ENCODE peak calls at places on chromosomes 1 and 21, in four cellular contexts. D is prostate gland, E is transverse colon, Y is H1. C is an unnamed sample.

GRCh38 chr1:12772520-12772919 is 1.0 kb upstream of the PRAMEF12 start:
- DNase-seq in E (no peak), Y (no peak), D (no peak), C (no peak)

GRCh38 chr1:19811206-19811851 is 3.8 kb downstream of the RNF186 start:
- DNase-seq in Y (no peak), D (no peak), E (peak), C (no peak)

GRCh38 chr1:30335389-30335996 is 387.9 kb downstream of the MATN1 start:
- DNase-seq in D (no peak), Y (no peak), E (no peak), C (peak)

GRCh38 chr1:62784509-62785365 is 805 bp downstream of the ATG4C start:
- DNase-seq in D (no peak), E (no peak), Y (no peak), C (no peak)

GRCh38 chr1:29258974-29259801 is 22.9 kb downstream of the PTPRU start:
- DNase-seq in E (no peak), D (no peak), Y (no peak), C (no peak)

GRCh38 chr1:80657707-80658106 is 1143.0 kb upstream of the ADGRL2 start:
- DNase-seq in Y (no peak), E (no peak), D (no peak), C (no peak)

GRCh38 chr1:88655685-88656299 is 28.3 kb upstream of the PKN2 start:
- DNase-seq in E (no peak), Y (no peak), D (no peak), C (no peak)

GRCh38 chr1:202659974-202660373 is 50.3 kb downstream of the SYT2 start:
- DNase-seq in D (no peak), Y (no peak), E (no peak), C (no peak)

GRCh38 chr1:43525995-43526394 is 4.7 kb upstream of the PTPRF start:
- DNase-seq in D (no peak), E (no peak), Y (no peak), C (no peak)

GRCh38 chr1:46517932-46518498 is 28.4 kb downstream of the DMBX1 start:
- DNase-seq in D (no peak), Y (no peak), E (peak), C (no peak)

GRCh38 chr1:228748431-228748830 is 13.2 kb downstream of the RHOU start:
- DNase-seq in D (no peak), E (no peak), Y (no peak), C (no peak)

GRCh38 chr21:15679630-15680029 is 50.2 kb upstream of the USP25 start:
- DNase-seq in Y (no peak), E (no peak), D (no peak), C (no peak)

DNA sequence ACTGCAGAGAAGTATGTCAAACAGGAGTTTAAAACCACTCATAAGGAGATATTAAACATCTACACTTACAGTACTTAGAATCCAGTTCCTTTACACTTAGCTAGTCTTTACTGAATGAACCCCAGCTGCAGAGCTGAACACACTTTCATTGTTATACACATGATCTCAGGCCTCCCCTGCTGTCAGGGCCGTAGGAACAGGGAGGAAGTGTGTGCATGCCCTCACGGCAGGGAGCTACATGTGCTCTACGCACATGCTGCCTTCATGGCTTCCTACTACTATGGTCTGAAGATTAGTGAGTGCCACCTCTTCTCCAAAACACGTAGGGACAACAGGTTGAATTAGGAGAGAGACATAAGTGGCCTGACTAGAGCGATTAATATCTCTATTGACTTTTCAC is 191.5 kb downstream of the SIPA1L2 start:
- DNase-seq in D (no peak), Y (no peak), E (no peak), C (no peak)
- TF ChIP-seq POLR2AphosphoS5 in D (no peak), Y (no peak), E (no peak), C (no peak)

DNA sequence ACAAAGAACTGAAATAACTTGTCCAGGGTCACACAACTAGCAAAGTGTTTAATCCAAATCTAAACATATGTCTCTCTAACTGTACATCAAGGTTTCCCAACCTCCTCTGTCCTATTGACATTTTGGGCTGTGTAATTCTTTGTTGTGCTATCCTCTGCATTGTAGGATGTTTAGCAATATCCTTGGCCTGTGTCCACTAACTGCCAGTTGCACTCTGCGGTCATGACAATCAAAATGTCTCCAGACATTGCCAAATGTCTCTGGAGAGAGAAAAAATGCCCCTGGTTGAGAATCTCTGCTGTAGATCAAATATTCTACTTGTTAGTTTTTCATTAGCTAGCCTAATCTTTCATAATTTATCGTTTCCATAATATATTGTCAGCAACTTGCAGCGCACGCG is 353.4 kb upstream of the NEGR1 start:
- DNase-seq in E (no peak), Y (no peak), D (no peak), C (no peak)
- H3K4me3 ChIP-seq in E (no peak), Y (no peak), D (no peak), C (no peak)

DNA sequence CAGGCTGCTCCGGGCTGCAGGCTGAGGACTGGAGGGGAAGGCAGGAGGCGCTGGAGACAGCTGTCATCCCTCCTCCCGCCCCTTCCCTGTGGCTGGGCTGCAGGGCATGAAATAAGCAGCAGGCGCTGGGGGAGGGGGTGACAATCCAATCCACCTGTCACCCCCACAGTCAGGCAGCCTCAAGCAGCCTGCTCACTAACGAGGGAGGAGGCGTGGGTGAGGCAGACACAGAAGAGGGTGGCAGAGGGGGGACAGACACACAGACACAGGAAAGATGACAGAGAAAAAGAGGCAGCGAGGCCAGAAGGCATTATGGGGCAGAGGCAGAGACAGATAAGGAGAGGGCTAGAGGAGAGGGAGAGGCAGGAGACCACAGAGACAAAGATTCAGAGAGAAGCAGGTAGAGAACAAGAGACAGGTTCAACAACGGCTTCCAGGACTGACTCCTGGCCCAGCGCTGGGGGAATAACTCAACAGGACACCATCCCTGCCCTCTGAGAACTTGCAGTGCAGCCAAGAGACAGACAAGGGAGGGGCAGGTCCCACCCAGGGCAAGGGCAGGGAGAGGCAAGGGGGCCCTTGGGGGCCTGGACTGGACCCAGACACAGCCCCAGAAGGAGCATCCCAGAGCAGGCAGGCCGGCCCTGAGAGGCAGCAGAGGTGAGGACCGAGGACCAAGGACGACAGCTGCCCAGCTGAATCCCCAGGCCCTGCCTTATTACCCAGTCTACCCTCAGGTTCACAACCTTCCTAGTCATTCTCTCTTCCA is 11.2 kb downstream of the MEF2D start:
- DNase-seq in D (no peak), Y (no peak), E (no peak), C (no peak)
- TF ChIP-seq CTCF in D (no peak), Y (peak), E (no peak), C (no peak)

GRCh38 chr1:181134543-181135461 is 46.3 kb downstream of the IER5 start:
- DNase-seq in Y (no peak), D (peak), E (peak), C (no peak)
- TF ChIP-seq POLR2AphosphoS5 in Y (peak), D (peak), E (no peak), C (peak)

GRCh38 chr1:85467036-85467435 is 2.1 kb upstream of the DDAH1 start:
- DNase-seq in E (no peak), Y (no peak), D (no peak), C (no peak)

GRCh38 chr1:85464497-85465098 is 361 bp downstream of the DDAH1 start:
- DNase-seq in Y (peak), D (peak), E (peak), C (peak)

GRCh38 chr1:85465791-85466134 is 804 bp upstream of the DDAH1 start:
- DNase-seq in D (no peak), Y (no peak), E (no peak), C (no peak)

GRCh38 chr1:85463666-85464496 is 1.1 kb downstream of the DDAH1 start:
- DNase-seq in E (no peak), Y (no peak), D (no peak), C (no peak)

GRCh38 chr1:85465099-85465790 is at the start of gene DDAH1:
- DNase-seq in D (peak), Y (peak), E (peak), C (no peak)
- H3K4me3 ChIP-seq in D (peak), Y (peak), E (peak), C (peak)